ENCODE peak calls at places on chromosomes 13 and 19, in eight cellular contexts. Q, M, O, R, W, S, N and L are unnamed samples.

GRCh38 chr13:111115841-111116500 is 861 bp downstream of the ARHGEF7 start:
- DNase-seq in Q (no peak), M (no peak), O (no peak), R (peak), W (peak), S (peak), N (peak), L (no peak)

GRCh38 chr19:29375429-29376093 is 150.2 kb upstream of the VSTM2B start:
- DNase-seq in Q (no peak), M (peak), O (no peak), R (no peak), W (no peak), S (no peak), N (no peak), L (no peak)

GRCh38 chr13:33139186-33139585 is 123.0 kb downstream of the KL start:
- DNase-seq in Q (no peak), M (no peak), O (no peak), R (no peak), W (peak), S (no peak), N (peak), L (no peak)

GRCh38 chr13:97844151-97844550 is 109.3 kb upstream of the IPO5 start:
- DNase-seq in Q (no peak), M (no peak), O (no peak), R (no peak), W (no peak), S (no peak), N (no peak), L (no peak)

GRCh38 chr13:112172641-112173171 is 105.8 kb downstream of the SOX1 start:
- DNase-seq in Q (no peak), M (no peak), O (no peak), R (peak), W (no peak), S (no peak), N (no peak), L (no peak)

GRCh38 chr13:41463823-41464602 is 6.7 kb downstream of the RGCC start:
- DNase-seq in Q (no peak), M (no peak), O (no peak), R (no peak), W (no peak), S (no peak), N (no peak), L (no peak)

GRCh38 chr13:99989376-99990044 is 7.9 kb downstream of the ZIC2 start:
- DNase-seq in Q (no peak), M (no peak), O (no peak), R (peak), W (no peak), S (no peak), N (no peak), L (no peak)

GRCh38 chr19:49344516-49345423 is 9.6 kb downstream of the CD37 start:
- DNase-seq in Q (no peak), M (no peak), O (no peak), R (peak), W (no peak), S (no peak), N (no peak), L (no peak)

GRCh38 chr19:2618611-2619010 is 83.9 kb downstream of the GNG7 start:
- DNase-seq in Q (no peak), M (no peak), O (peak), R (no peak), W (peak), S (no peak), N (peak), L (no peak)

GRCh38 chr19:55408320-55408836 is 790 bp upstream of the UBE2S start:
- DNase-seq in Q (no peak), M (no peak), O (no peak), R (no peak), W (no peak), S (no peak), N (no peak), L (no peak)

GRCh38 chr13:70890289-70890688 is 782.0 kb upstream of the KLHL1 start:
- DNase-seq in Q (no peak), M (no peak), O (no peak), R (no peak), W (no peak), S (no peak), N (no peak), L (no peak)

GRCh38 chr13:42330991-42331390 is 59.0 kb downstream of the AKAP11 start:
- DNase-seq in Q (no peak), M (no peak), O (no peak), R (no peak), W (no peak), S (peak), N (no peak), L (no peak)

GRCh38 chr19:50536662-50537305 is 23.1 kb upstream of the ASPDH start:
- DNase-seq in Q (no peak), M (no peak), O (no peak), R (no peak), W (no peak), S (no peak), N (no peak), L (no peak)

GRCh38 chr19:38032951-38033350 is 125.9 kb downstream of the SIPA1L3 start:
- DNase-seq in Q (no peak), M (no peak), O (no peak), R (no peak), W (no peak), S (peak), N (no peak), L (no peak)

GRCh38 chr19:34481861-34482379 is 362 bp downstream of the WTIP start:
- DNase-seq in Q (no peak), M (no peak), O (no peak), R (no peak), W (peak), S (no peak), N (peak), L (no peak)

GRCh38 chr19:7618771-7619510 is 10.4 kb downstream of the XAB2 start:
- DNase-seq in Q (no peak), M (no peak), O (no peak), R (no peak), W (no peak), S (no peak), N (no peak), L (peak)

GRCh38 chr13:106566682-106567420 is 1.1 kb downstream of the ARGLU1 start:
- DNase-seq in Q (peak), M (no peak), O (peak), R (peak), W (peak), S (peak), N (peak), L (no peak)

GRCh38 chr13:113671066-113672001 is 4.3 kb downstream of the GRK1 start:
- DNase-seq in Q (no peak), M (no peak), O (no peak), R (no peak), W (peak), S (no peak), N (peak), L (no peak)

GRCh38 chr13:105979586-105979985 is 555.9 kb downstream of the EFNB2 start:
- DNase-seq in Q (no peak), M (no peak), O (no peak), R (peak), W (no peak), S (no peak), N (no peak), L (no peak)

GRCh38 chr13:51549050-51549449 is 35.2 kb upstream of the WDFY2 start:
- DNase-seq in Q (no peak), M (no peak), O (no peak), R (no peak), W (no peak), S (no peak), N (no peak), L (no peak)

GRCh38 chr19:18167975-18168645 is 5.5 kb upstream of the IFI30 start:
- DNase-seq in Q (no peak), M (no peak), O (peak), R (peak), W (peak), S (peak), N (peak), L (no peak)

GRCh38 chr19:48513289-48514122 is 1.9 kb upstream of the LMTK3 start:
- DNase-seq in Q (no peak), M (no peak), O (peak), R (peak), W (no peak), S (peak), N (peak), L (no peak)

GRCh38 chr19:2050991-2051770 is at the start of gene MKNK2:
- DNase-seq in Q (peak), M (no peak), O (peak), R (peak), W (peak), S (peak), N (peak), L (no peak)

GRCh38 chr19:3644351-3645066 is 17.9 kb upstream of the CACTIN start:
- DNase-seq in Q (no peak), M (no peak), O (no peak), R (no peak), W (no peak), S (no peak), N (no peak), L (no peak)

GRCh38 chr19:2252481-2253105 is 3.5 kb downstream of the AMH start:
- DNase-seq in Q (no peak), M (no peak), O (no peak), R (peak), W (no peak), S (no peak), N (no peak), L (no peak)

GRCh38 chr19:40524655-40525054 is 52.0 kb upstream of the SHKBP1 start:
- DNase-seq in Q (no peak), M (no peak), O (no peak), R (no peak), W (no peak), S (no peak), N (no peak), L (no peak)

GRCh38 chr13:50893211-50893852 is 16.3 kb upstream of the RNASEH2B start:
- DNase-seq in Q (no peak), M (no peak), O (peak), R (no peak), W (no peak), S (peak), N (no peak), L (no peak)

GRCh38 chr19:44758596-44758995 is 10.1 kb downstream of the BCL3 start:
- DNase-seq in Q (no peak), M (no peak), O (no peak), R (peak), W (peak), S (no peak), N (no peak), L (no peak)

GRCh38 chr19:52941941-52942370 is 18.7 kb upstream of the ZNF888 start:
- DNase-seq in Q (no peak), M (no peak), O (peak), R (peak), W (peak), S (peak), N (peak), L (no peak)

GRCh38 chr19:14516048-14516534 is 2.1 kb downstream of the DNAJB1 start:
- DNase-seq in Q (no peak), M (no peak), O (no peak), R (no peak), W (no peak), S (no peak), N (no peak), L (no peak)

GRCh38 chr19:12872941-12873890 is 8.0 kb downstream of the DNASE2 start:
- DNase-seq in Q (no peak), M (no peak), O (peak), R (peak), W (no peak), S (peak), N (peak), L (no peak)

GRCh38 chr19:10895920-10896319 is 24.6 kb downstream of the CARM1 start:
- DNase-seq in Q (no peak), M (no peak), O (no peak), R (no peak), W (no peak), S (no peak), N (no peak), L (no peak)

GRCh38 chr13:85509512-85509911 is 289.7 kb downstream of the SLITRK6 start:
- DNase-seq in Q (no peak), M (no peak), O (no peak), R (no peak), W (no peak), S (no peak), N (no peak), L (no peak)

GRCh38 chr19:3665681-3666544 is 34.4 kb downstream of the PIP5K1C start:
- DNase-seq in Q (no peak), M (no peak), O (peak), R (peak), W (peak), S (peak), N (peak), L (no peak)

GRCh38 chr13:73365240-73365639 is 306.4 kb downstream of the KLF5 start:
- DNase-seq in Q (no peak), M (no peak), O (no peak), R (no peak), W (no peak), S (no peak), N (no peak), L (no peak)

GRCh38 chr13:97316390-97316789 is 94.3 kb downstream of the MBNL2 start:
- DNase-seq in Q (no peak), M (no peak), O (no peak), R (no peak), W (peak), S (no peak), N (no peak), L (no peak)

GRCh38 chr13:36142735-36143134 is 11.6 kb upstream of the DCLK1 start:
- DNase-seq in Q (no peak), M (no peak), O (no peak), R (no peak), W (no peak), S (no peak), N (no peak), L (no peak)

GRCh38 chr13:46751811-46752635 is 44.9 kb downstream of the ESD start:
- DNase-seq in Q (no peak), M (no peak), O (peak), R (peak), W (no peak), S (no peak), N (no peak), L (no peak)

GRCh38 chr13:42876270-42876714 is 94.9 kb downstream of the FAM216B start:
- DNase-seq in Q (no peak), M (no peak), O (no peak), R (no peak), W (no peak), S (peak), N (no peak), L (no peak)

DNA sequence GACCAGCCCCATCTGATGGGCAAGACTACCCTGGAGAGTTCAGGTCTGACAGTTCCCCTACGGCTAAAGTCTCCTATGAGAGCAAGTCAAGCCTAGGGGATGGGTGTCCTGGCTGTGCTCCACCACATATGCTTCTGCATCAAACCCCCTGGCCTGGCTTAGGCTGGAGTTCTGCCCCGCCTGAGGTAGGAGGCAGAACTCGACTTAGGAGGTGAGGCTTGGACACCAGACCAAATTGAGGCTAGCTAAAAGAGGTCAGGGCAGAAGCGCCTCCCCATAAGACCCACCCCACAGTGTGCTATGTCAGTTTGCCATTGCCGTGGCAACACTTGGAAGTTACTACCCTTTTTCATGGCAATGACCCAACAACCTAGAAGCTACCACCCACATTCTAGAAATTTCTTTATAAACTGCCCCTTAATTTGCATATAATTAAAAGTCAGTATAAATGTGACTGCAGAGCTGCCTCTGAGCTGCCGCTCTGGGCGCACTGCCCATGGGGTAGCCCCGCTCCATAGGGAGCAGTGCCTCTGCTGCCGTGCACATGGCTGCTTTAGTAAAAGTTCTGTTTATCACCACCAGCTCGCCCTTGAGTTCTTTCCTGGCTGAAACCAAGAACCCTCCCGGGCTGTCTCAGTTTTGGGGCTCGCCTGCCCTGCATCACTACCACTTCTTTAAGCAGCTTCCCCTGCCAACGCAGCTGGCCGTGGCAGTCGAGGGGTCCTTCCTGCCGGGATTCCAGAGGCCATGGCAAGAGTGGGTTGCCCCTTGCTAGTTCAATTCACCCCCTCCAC is 20.2 kb downstream of the AP1M1 start:
- DNase-seq in Q (no peak), M (no peak), O (no peak), R (no peak), W (no peak), S (no peak), N (no peak), L (no peak)
- TF ChIP-seq CTCF in Q (no peak), M (no peak), O (no peak), R (no peak), W (no peak), S (no peak), N (no peak), L (no peak)

DNA sequence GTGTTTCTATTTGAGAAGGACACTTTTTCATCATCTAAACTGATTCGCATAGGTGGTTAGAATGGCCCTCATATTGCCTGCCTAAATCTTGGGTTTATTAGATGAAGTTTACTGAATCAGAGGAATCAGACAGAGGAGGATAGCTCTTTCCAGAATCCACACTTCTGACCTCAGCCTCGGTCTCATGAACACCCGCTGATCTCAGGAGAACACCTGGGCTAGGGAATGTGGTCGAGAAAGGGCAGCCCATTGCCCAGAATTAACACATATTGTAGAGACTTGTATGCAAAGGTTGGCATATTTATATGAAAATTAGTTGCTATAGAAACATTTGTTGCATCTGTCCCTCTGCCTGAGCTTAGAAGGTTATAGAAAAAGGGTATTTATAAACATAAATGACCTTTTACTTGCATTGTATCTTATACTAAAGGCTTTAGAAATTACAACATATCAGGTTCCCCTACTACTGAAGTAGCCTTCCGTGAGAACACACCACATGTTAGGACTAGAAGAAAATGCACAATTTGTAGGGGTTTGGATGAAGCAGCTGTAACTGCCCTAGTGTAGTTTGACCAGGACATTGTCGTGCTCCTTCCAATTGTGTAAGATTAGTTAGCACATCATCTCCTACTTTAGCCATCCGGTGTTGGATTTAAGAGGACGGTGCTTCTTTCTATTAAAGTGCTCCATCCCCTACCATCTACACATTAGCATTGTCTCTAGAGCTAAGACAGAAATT is 103.8 kb downstream of the TNFRSF19 start:
- DNase-seq in Q (no peak), M (no peak), O (no peak), R (no peak), W (no peak), S (no peak), N (no peak), L (no peak)
- H3K4me3 ChIP-seq in Q (no peak), M (no peak), O (no peak), R (no peak), W (no peak), S (no peak), N (no peak), L (no peak)

GRCh38 chr13:23348270-23349126 is 85.0 kb downstream of the SACS start:
- DNase-seq in Q (no peak), M (no peak), O (no peak), R (no peak), W (no peak), S (no peak), N (no peak), L (no peak)
- TF ChIP-seq CTCF in Q (no peak), M (no peak), O (no peak), R (peak), W (peak), S (no peak), N (no peak), L (no peak)

DNA sequence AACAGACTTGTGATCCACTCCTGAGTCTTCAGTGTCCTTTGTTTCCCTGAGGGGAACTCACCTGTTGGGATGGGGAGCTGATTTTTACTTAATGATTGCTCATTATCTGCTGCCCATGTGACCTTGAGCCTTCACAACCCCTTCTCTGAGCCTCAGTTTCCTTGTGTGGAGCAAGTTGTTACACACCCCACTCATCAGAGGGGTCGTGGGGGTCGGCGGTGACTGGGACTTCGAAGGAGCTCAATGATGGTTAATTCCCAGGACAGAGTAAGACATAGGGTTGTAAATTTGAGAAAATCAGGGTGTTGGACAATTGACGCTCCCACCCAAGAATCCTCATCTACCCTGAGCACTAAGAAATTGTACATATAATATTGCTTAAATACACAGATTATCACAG is 13.5 kb downstream of the LILRA5 start:
- DNase-seq in Q (no peak), M (no peak), O (no peak), R (no peak), W (no peak), S (no peak), N (no peak), L (no peak)
- H3K4me3 ChIP-seq in Q (no peak), M (no peak), O (no peak), R (no peak), W (no peak), S (no peak), N (no peak), L (no peak)

DNA sequence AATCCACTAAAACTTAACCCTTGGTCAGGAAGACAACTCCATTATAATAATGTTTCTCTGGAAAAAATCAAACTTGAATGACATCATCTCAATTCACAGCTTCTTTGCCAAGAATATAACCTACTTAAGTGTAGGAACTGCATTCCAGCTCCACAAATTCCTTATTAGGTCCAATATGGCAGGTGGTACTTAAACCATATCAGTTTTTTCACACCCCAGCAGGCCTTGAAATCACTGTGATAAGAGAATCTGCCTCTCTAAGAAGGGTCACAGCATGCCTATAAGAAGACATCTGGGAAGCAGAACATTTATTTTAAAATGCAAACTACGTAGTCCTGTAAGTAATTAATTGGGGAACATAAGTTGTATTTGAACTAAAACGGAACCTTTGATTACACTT is 687.8 kb downstream of the DIAPH3 start:
- DNase-seq in Q (no peak), M (no peak), O (no peak), R (no peak), W (no peak), S (no peak), N (no peak), L (no peak)
- TF ChIP-seq CTCF in Q (no peak), M (no peak), O (no peak), R (no peak), W (no peak), S (no peak), N (no peak), L (no peak)

DNA sequence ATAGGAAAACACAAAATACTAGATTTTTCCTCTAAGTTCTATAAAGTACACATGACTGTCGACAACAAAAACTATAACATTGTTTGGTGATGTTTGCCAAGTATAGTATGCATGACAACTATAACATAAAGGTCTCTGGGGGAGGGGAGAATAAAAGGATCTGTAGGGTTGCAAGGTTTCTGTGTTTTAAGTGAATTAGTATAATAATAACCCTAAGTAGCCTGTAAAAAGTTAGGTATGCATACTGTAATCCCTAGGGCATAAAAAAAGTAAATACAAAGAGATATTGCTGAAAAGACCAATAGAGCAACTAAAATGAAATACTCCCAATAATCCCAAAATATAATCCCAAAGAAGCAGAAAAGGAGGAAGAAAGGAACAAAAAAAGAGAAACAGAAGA is 14.6 kb downstream of the MYCBP2 start:
- DNase-seq in Q (no peak), M (no peak), O (no peak), R (no peak), W (no peak), S (no peak), N (no peak), L (no peak)
- H3K4me3 ChIP-seq in Q (no peak), M (no peak), O (no peak), R (no peak), W (no peak), S (no peak), N (no peak), L (no peak)